ENCODE peak calls at places on chromosomes 1 and 21, in five cellular contexts. T is HCT116, A is IMR-90, F is astrocyte of the spinal cord, G is pancreas. K is an unnamed sample.

GRCh38 chr1:164163291-164163845 is 395.6 kb upstream of the PBX1 start:
- DNase-seq in T (no peak), A (no peak), F (no peak), G (no peak), K (no peak)

GRCh38 chr1:198088360-198089071 is 68.3 kb upstream of the NEK7 start:
- DNase-seq in T (peak), A (peak), F (peak), G (no peak), K (no peak)

GRCh38 chr1:39214021-39214713 is 9.7 kb downstream of the MACF1 start:
- DNase-seq in T (no peak), A (no peak), F (no peak), G (no peak), K (no peak)

GRCh38 chr1:15271196-15271595 is 24.2 kb downstream of the FHAD1 start:
- DNase-seq in T (no peak), A (no peak), F (no peak), G (no peak), K (no peak)

GRCh38 chr1:99501871-99502270 is 144.0 kb upstream of the PALMD start:
- DNase-seq in T (no peak), A (no peak), F (no peak), G (no peak), K (no peak)

GRCh38 chr21:42652527-42653491 is 612 bp upstream of the PDE9A start:
- DNase-seq in T (no peak), A (peak), F (peak), G (peak), K (no peak)

GRCh38 chr1:14824314-14824915 is 225.9 kb downstream of the KAZN start:
- DNase-seq in T (no peak), A (no peak), F (no peak), G (no peak), K (no peak)

GRCh38 chr1:192980856-192981255 is 78.3 kb downstream of the UCHL5 start:
- DNase-seq in T (no peak), A (peak), F (no peak), G (no peak), K (no peak)

GRCh38 chr21:35571910-35572309 is 488.4 kb downstream of the SETD4 start:
- DNase-seq in T (no peak), A (no peak), F (no peak), G (no peak), K (no peak)

GRCh38 chr1:216665891-216666290 is 57.3 kb downstream of the ESRRG start:
- DNase-seq in T (no peak), A (no peak), F (no peak), G (no peak), K (no peak)

GRCh38 chr1:216665381-216665780 is 57.8 kb downstream of the ESRRG start:
- DNase-seq in T (no peak), A (peak), F (no peak), G (no peak), K (no peak)

GRCh38 chr1:216660561-216660960 is 62.7 kb downstream of the ESRRG start:
- DNase-seq in T (no peak), A (no peak), F (no peak), G (no peak), K (no peak)

GRCh38 chr1:216666431-216666830 is 56.8 kb downstream of the ESRRG start:
- DNase-seq in T (no peak), A (no peak), F (no peak), G (no peak), K (no peak)

GRCh38 chr1:216662681-216663080 is 60.5 kb downstream of the ESRRG start:
- DNase-seq in T (no peak), A (no peak), F (no peak), G (no peak), K (no peak)
- H3K4me3 ChIP-seq in T (no peak), A (no peak), F (no peak), G (no peak), K (no peak)

GRCh38 chr1:224183591-224184312 is 712 bp downstream of the DEGS1 start:
- DNase-seq in T (no peak), A (peak), F (peak), G (peak), K (no peak)
- TF ChIP-seq CTCF in T (no peak), A (no peak), F (no peak), G (no peak), K (no peak)

GRCh38 chr1:204728456-204728855 is 42.9 kb upstream of the LRRN2 start:
- DNase-seq in T (no peak), A (no peak), F (no peak), G (no peak), K (no peak)
- H3K4me3 ChIP-seq in T (no peak), A (no peak), F (no peak), G (no peak), K (no peak)

DNA sequence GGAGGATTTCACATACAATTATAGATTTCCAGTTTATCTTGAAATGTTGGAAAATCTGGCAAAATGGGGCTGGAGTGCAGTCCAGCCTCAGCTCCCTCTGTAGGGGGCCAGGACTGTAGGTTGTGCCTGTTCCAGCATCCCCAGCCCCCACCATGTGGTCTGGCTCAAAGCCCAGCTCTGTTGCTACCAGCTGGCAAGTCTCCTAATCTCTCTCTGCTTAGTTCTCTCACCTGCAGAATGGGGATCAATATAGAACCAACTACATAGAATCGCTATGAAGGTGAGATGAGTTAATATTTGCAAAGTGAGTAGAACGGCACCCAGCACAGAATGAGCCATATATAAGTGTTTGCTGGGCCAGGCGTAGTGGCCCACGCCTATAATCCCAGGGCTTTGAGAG is 50.0 kb upstream of the TARDBP start:
- DNase-seq in T (no peak), A (no peak), F (no peak), G (peak), K (no peak)
- TF ChIP-seq CTCF in T (no peak), A (no peak), F (no peak), G (no peak), K (no peak)

GRCh38 chr21:34330055-34330454 is 33.8 kb upstream of the KCNE2 start:
- DNase-seq in T (no peak), A (no peak), F (no peak), G (no peak), K (no peak)
- H3K4me3 ChIP-seq in T (no peak), A (no peak), F (no peak), G (no peak), K (no peak)

DNA sequence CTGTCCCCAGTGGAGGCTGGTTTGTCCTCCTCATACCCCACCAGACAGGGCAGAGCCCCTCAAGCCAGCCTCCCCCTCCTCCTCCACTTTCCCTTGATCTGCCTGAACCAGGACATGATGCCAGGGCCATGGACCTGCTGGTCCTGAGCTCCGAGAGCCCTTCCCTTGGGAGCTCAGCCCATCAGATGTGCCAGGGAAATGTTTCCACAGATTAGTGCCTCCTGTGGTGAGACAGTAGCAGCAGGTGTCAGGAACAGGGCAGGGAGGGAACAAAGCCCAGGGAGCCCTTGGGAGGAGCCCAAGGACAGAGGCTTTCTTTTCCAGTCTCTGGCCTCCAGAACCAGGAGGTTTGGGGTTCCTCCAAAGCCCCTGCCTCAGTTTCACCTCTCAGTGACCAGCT is 14.6 kb upstream of the SLC41A1 start:
- DNase-seq in T (no peak), A (no peak), F (no peak), G (no peak), K (no peak)
- TF ChIP-seq CTCF in T (peak), A (no peak), F (no peak), G (no peak), K (no peak)

GRCh38 chr21:25960423-25960822 is 210.1 kb downstream of the APP start:
- DNase-seq in T (no peak), A (no peak), F (no peak), G (no peak), K (no peak)
- H3K4me3 ChIP-seq in T (no peak), A (no peak), F (no peak), G (no peak), K (no peak)

K was measured in AG04449.